ENCODE peak calls at places on chromosomes 2 and 18, in nine cellular contexts. One of them, this sample, is unnamed.
A peak's percentile ranks its signal among the peaks of the same experiment; 100 is the strongest.

GRCh38 chr2:133200684-133201421 is 367.4 kb downstream of the NCKAP5 start:
- DNase-seq in CD8-positive, alpha-beta T cell: no peak
- DNase-seq in midbrain: no peak
- DNase-seq in GM13976: no peak
- DNase-seq in activated CD8-positive, alpha-beta T cell treated with anti-CD3 and anti-CD28 coated beads for 36 hours: no peak
- DNase-seq in NCI-H446: no peak
- DNase-seq in CD8-positive, alpha-beta memory T cell: no peak
- DNase-seq in osteocyte: no peak
- DNase-seq in thoracic aorta: no peak
- DNase-seq in this sample: no peak

GRCh38 chr18:8982416-8983183 is 119.9 kb upstream of the NDUFV2 start:
- DNase-seq in CD8-positive, alpha-beta T cell: no peak
- DNase-seq in midbrain: peak; percentile 35
- DNase-seq in GM13976: no peak
- DNase-seq in activated CD8-positive, alpha-beta T cell treated with anti-CD3 and anti-CD28 coated beads for 36 hours: peak; percentile 52
- DNase-seq in NCI-H446: peak; percentile 77
- DNase-seq in CD8-positive, alpha-beta memory T cell: no peak
- DNase-seq in osteocyte: no peak
- DNase-seq in thoracic aorta: no peak
- DNase-seq in this sample: no peak

GRCh38 chr2:98901291-98901690 is 34.7 kb downstream of the CRACDL start:
- DNase-seq in CD8-positive, alpha-beta T cell: no peak
- DNase-seq in midbrain: no peak
- DNase-seq in GM13976: no peak
- DNase-seq in activated CD8-positive, alpha-beta T cell treated with anti-CD3 and anti-CD28 coated beads for 36 hours: no peak
- DNase-seq in NCI-H446: no peak
- DNase-seq in CD8-positive, alpha-beta memory T cell: no peak
- DNase-seq in osteocyte: peak; percentile 56
- DNase-seq in thoracic aorta: no peak
- DNase-seq in this sample: no peak

GRCh38 chr2:233835230-233836186 is 18.8 kb downstream of the HJURP start:
- DNase-seq in CD8-positive, alpha-beta T cell: no peak
- DNase-seq in midbrain: no peak
- DNase-seq in GM13976: no peak
- DNase-seq in activated CD8-positive, alpha-beta T cell treated with anti-CD3 and anti-CD28 coated beads for 36 hours: no peak
- DNase-seq in NCI-H446: no peak
- DNase-seq in CD8-positive, alpha-beta memory T cell: peak; percentile 36
- DNase-seq in osteocyte: no peak
- DNase-seq in thoracic aorta: no peak
- DNase-seq in this sample: no peak

GRCh38 chr2:38835990-38836389 is 39.7 kb downstream of the DHX57 start:
- DNase-seq in CD8-positive, alpha-beta T cell: no peak
- DNase-seq in midbrain: no peak
- DNase-seq in GM13976: peak; percentile 56
- DNase-seq in activated CD8-positive, alpha-beta T cell treated with anti-CD3 and anti-CD28 coated beads for 36 hours: no peak
- DNase-seq in NCI-H446: no peak
- DNase-seq in CD8-positive, alpha-beta memory T cell: no peak
- DNase-seq in osteocyte: no peak
- DNase-seq in thoracic aorta: no peak
- DNase-seq in this sample: no peak

GRCh38 chr18:62735387-62735786 is 20.0 kb downstream of the PHLPP1 start:
- DNase-seq in CD8-positive, alpha-beta T cell: no peak
- DNase-seq in midbrain: no peak
- DNase-seq in GM13976: no peak
- DNase-seq in activated CD8-positive, alpha-beta T cell treated with anti-CD3 and anti-CD28 coated beads for 36 hours: no peak
- DNase-seq in NCI-H446: no peak
- DNase-seq in CD8-positive, alpha-beta memory T cell: no peak
- DNase-seq in osteocyte: no peak
- DNase-seq in thoracic aorta: no peak
- DNase-seq in this sample: no peak

GRCh38 chr2:202425036-202425435 is 48.9 kb downstream of the BMPR2 start:
- DNase-seq in CD8-positive, alpha-beta T cell: no peak
- DNase-seq in midbrain: no peak
- DNase-seq in GM13976: no peak
- DNase-seq in activated CD8-positive, alpha-beta T cell treated with anti-CD3 and anti-CD28 coated beads for 36 hours: no peak
- DNase-seq in NCI-H446: no peak
- DNase-seq in CD8-positive, alpha-beta memory T cell: no peak
- DNase-seq in osteocyte: no peak
- DNase-seq in thoracic aorta: no peak
- DNase-seq in this sample: no peak

GRCh38 chr18:54416459-54416858 is 58.8 kb downstream of the C18orf54 start:
- DNase-seq in CD8-positive, alpha-beta T cell: no peak
- DNase-seq in midbrain: no peak
- DNase-seq in GM13976: no peak
- DNase-seq in activated CD8-positive, alpha-beta T cell treated with anti-CD3 and anti-CD28 coated beads for 36 hours: no peak
- DNase-seq in NCI-H446: no peak
- DNase-seq in CD8-positive, alpha-beta memory T cell: no peak
- DNase-seq in osteocyte: no peak
- DNase-seq in thoracic aorta: no peak
- DNase-seq in this sample: no peak

GRCh38 chr2:24047703-24048033 is 477 bp upstream of the WDCP start:
- DNase-seq in CD8-positive, alpha-beta T cell: no peak
- DNase-seq in midbrain: no peak
- DNase-seq in GM13976: no peak
- DNase-seq in activated CD8-positive, alpha-beta T cell treated with anti-CD3 and anti-CD28 coated beads for 36 hours: no peak
- DNase-seq in NCI-H446: peak; percentile 42
- DNase-seq in CD8-positive, alpha-beta memory T cell: no peak
- DNase-seq in osteocyte: no peak
- DNase-seq in thoracic aorta: no peak
- DNase-seq in this sample: no peak

This sample was measured in activated T-cell treated with anti-CD3 and anti-CD28 coated beads for 1 hour.